ENCODE peak calls at places on chromosomes 11 and 22, in four cellular contexts. J, S, D and O are unnamed samples.
A peak's percentile ranks its signal among the peaks of the same experiment; 100 is the strongest.

GRCh38 chr11:1271002-1271401 is 38.4 kb downstream of the TOLLIP start:
- DNase-seq in J (peak; percentile 12), S (no peak), D (no peak), O (peak; percentile 10)

GRCh38 chr11:95119361-95120060 is 29.9 kb downstream of the ENDOD1 start:
- DNase-seq in J (no peak), S (no peak), D (peak; percentile 28), O (no peak)

GRCh38 chr22:26492220-26492619 is 8.5 kb downstream of the SRRD start:
- DNase-seq in J (no peak), S (no peak), D (no peak), O (no peak)

GRCh38 chr11:133529807-133530500 is 2.3 kb downstream of the OPCML start:
- DNase-seq in J (no peak), S (no peak), D (no peak), O (no peak)

GRCh38 chr11:72685560-72686480 is 11.6 kb upstream of the PDE2A start:
- DNase-seq in J (peak; percentile 19), S (peak; percentile 58), D (no peak), O (peak; percentile 65)

GRCh38 chr22:25395915-25396314 is 168.6 kb upstream of the GRK3 start:
- DNase-seq in J (no peak), S (no peak), D (no peak), O (no peak)

GRCh38 chr11:95507794-95508193 is 276.8 kb upstream of the SESN3 start:
- DNase-seq in J (no peak), S (no peak), D (no peak), O (no peak)

GRCh38 chr11:122754028-122754427 is 84.3 kb upstream of the CRTAM start:
- DNase-seq in J (no peak), S (no peak), D (no peak), O (no peak)

GRCh38 chr11:47533690-47534135 is 19.2 kb downstream of the CELF1 start:
- DNase-seq in J (peak; percentile 86), S (peak; percentile 64), D (no peak), O (peak; percentile 78)

GRCh38 chr22:49420651-49421050 is 407.0 kb downstream of the BRD1 start:
- DNase-seq in J (no peak), S (no peak), D (no peak), O (no peak)

GRCh38 chr22:26684173-26684572 is 26.8 kb downstream of the MIAT start:
- DNase-seq in J (no peak), S (no peak), D (no peak), O (no peak)

DNA sequence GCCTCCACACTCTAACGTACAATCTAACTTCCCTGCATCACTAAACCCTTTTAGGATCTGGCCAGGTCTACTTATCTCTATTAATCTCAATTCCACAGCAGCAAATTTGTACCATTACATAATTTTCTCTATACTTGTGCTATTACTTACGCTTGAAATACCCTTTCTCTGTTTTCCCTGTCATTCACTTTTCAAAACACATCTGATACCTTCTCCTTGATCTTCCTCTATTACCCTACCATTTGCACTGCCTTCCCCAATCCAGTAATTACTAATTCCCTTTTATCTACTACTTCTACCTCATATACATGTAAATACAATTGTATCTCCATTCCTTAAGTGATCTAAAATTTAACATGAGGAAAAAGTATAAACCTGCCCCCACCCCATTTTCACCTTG is 14.0 kb downstream of the CHORDC1 start:
- DNase-seq in J (no peak), S (no peak), D (no peak), O (no peak)
- H3K4me3 ChIP-seq in J (no peak overlapping the region), S (no peak overlapping the region), D (no peak overlapping the region), O (no peak overlapping the region)

GRCh38 chr11:75768909-75769771 is 562 bp downstream of the DGAT2 start:
- DNase-seq in J (no peak), S (no peak), D (peak; percentile 39), O (no peak)

GRCh38 chr11:75775056-75775455 is 6.5 kb downstream of the DGAT2 start:
- DNase-seq in J (no peak), S (no peak), D (no peak), O (no peak)

GRCh38 chr11:75773595-75774353 is 5.2 kb downstream of the DGAT2 start:
- DNase-seq in J (no peak), S (no peak), D (peak; percentile 42), O (no peak)

GRCh38 chr11:75768112-75768908 is at the start of gene DGAT2:
- DNase-seq in J (peak; percentile 42), S (peak; percentile 78), D (peak; percentile 82), O (peak; percentile 47)

GRCh38 chr11:75771646-75772410 is 3.2 kb downstream of the DGAT2 start:
- DNase-seq in J (peak; percentile 85), S (peak; percentile 42), D (peak; percentile 91), O (peak; percentile 50)
- H3K9ac ChIP-seq in J (no peak overlapping the region), S (peak overlapping the region; percentile 92), D (peak overlapping the region; percentile 46), O (no peak overlapping the region)

DNA sequence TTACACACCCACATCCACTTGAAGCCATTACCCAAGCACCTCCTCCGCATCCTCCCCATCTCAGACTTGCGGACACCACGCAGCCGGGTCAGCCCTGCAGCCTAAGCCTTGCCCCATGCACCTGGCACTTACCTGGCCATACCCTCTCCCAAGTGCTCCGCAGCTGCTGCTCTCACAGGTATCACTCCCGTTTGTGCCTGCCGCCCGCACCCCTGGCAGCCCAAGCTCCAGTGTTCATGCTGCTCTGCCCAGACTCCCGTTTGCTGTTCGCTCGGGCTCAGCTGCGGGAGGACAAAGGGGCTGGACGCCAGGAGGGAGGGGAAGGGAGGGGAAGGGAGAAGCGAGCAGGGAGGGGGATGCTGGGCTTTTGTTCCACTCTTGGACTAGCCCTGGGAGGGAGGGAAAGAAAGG is at the start of gene KLHL35:
- DNase-seq in J (no peak), S (no peak), D (no peak), O (no peak)
- H3K4me3 ChIP-seq in J (no peak within 1 kb of the TSS), S (no peak within 1 kb of the TSS), D (no peak within 1 kb of the TSS), O (no peak within 1 kb of the TSS)

GRCh38 chr11:114174712-114175495 is 115.4 kb downstream of the ZBTB16 start:
- DNase-seq in J (no peak), S (no peak), D (no peak), O (no peak)

GRCh38 chr11:114172055-114172861 is 112.7 kb downstream of the ZBTB16 start:
- DNase-seq in J (no peak), S (no peak), D (no peak), O (no peak)

GRCh38 chr11:114171257-114172054 is 111.9 kb downstream of the ZBTB16 start:
- DNase-seq in J (no peak), S (no peak), D (no peak), O (peak; percentile 87)

GRCh38 chr11:114173836-114174235 is 114.3 kb downstream of the ZBTB16 start:
- DNase-seq in J (no peak), S (no peak), D (no peak), O (no peak)

DNA sequence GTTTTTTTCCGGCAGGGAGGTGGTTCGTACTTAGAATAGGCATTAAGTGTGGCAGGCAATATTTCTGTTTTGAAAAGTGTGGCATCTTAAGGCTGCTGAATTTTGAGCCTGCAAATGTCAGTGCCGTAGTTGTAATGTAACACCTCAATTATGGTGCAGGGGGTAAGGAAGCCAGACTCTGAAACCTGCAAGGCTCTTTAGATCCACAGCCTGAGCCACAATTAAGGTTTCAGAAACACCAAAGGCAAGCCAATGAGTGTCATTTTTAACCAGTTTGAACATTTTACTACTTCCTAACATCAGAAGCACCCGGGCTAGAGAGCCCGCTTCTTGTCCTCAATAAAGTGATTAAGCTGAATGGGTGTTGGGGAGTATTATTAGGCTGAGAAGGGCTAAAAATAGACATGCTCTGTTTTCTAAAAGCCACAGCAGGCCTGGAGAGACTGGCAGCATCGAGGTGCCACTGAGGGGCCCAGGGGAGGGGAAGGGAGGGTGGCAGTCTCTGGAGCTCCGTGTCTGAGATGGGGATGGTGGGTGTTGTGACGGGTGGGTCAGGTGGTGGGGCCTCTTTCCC is 113.4 kb downstream of the ZBTB16 start:
- DNase-seq in J (no peak), S (no peak), D (no peak), O (no peak)
- H3K9ac ChIP-seq in J (no peak overlapping the region), S (peak overlapping the region; percentile 95), D (no peak overlapping the region), O (no peak overlapping the region)

DNA sequence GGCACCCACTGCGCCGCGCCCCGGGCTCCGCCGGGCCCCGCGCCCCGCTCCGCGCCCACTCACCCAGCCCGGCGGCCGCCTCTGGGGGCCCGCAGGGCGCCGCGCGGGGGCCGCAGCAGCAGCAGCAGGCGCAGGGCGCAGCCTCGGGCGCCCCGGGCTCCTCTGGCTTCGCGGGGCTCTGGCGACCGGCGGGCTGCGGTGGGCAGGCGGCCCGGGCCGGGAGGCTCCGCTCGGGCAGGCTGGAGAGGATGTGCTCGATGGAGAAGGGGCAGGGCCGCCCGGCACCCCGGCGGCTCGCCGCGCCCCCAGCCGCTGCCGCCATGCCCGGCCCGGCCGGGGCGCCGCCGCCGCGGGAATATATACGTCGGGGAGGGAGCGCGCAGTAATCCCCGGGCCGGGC is at the start of gene GSC2:
- DNase-seq in J (no peak), S (no peak), D (no peak), O (no peak)
- H3K4me3 ChIP-seq in J (no peak within 1 kb of the TSS), S (no peak within 1 kb of the TSS), D (no peak within 1 kb of the TSS), O (no peak within 1 kb of the TSS)